ENCODE peak calls at places on chromosomes 3 and 15, in ten cellular contexts. X, K, M, A, S, P, J, V, U and E are unnamed samples.

GRCh38 chr3:152644478-152644877 is 190.5 kb upstream of the P2RY1 start:
- DNase-seq in P (no peak), M (no peak), V (no peak), S (no peak), A (no peak), X (no peak), U (no peak), J (no peak), K (no peak), E (no peak)

GRCh38 chr15:35630985-35631384 is 85.0 kb upstream of the DPH6 start:
- DNase-seq in U (no peak), A (peak; percentile 8), J (no peak), K (no peak), X (no peak), S (no peak), P (no peak), M (no peak), V (no peak), E (no peak)

GRCh38 chr15:79283252-79284048 is 928 bp downstream of the ANKRD34C start:
- DNase-seq in A (no peak), X (peak; percentile 24), V (no peak), J (peak; percentile 46), P (no peak), U (no peak), M (peak; percentile 18), S (peak; percentile 69), K (peak; percentile 92), E (no peak)

GRCh38 chr3:112979244-112979832 is 4.4 kb upstream of the CD200R1 start:
- DNase-seq in K (peak; percentile 51), S (peak; percentile 16), U (no peak), M (peak; percentile 17), V (no peak), P (peak; percentile 63), X (peak; percentile 42), J (peak; percentile 18), A (no peak), E (no peak)

GRCh38 chr3:43618142-43618541 is 3.7 kb downstream of the ANO10 start:
- DNase-seq in S (no peak), A (no peak), J (no peak), U (no peak), X (no peak), K (no peak), M (no peak), P (no peak), V (no peak), E (no peak)

GRCh38 chr15:47644713-47645112 is 72.6 kb upstream of the SEMA6D start:
- DNase-seq in A (no peak), K (no peak), V (no peak), S (no peak), J (no peak), M (no peak), P (no peak), U (no peak), X (no peak), E (no peak)

GRCh38 chr3:120449701-120450216 is 1.0 kb downstream of the FSTL1 start:
- DNase-seq in A (no peak), K (peak; percentile 24), S (peak; percentile 22), J (peak; percentile 71), M (peak; percentile 90), X (no peak), P (no peak), U (no peak), V (no peak), E (no peak)

GRCh38 chr15:59294574-59294960 is 78.1 kb downstream of the MYO1E start:
- DNase-seq in A (no peak), X (peak; percentile 77), U (no peak), S (no peak), J (no peak), M (peak; percentile 93), V (no peak), P (no peak), K (no peak), E (no peak)

GRCh38 chr3:137263982-137264777 is 306.4 kb downstream of the IL20RB start:
- DNase-seq in V (no peak), S (peak; percentile 59), P (no peak), J (no peak), X (no peak), M (no peak), K (peak; percentile 35), A (peak; percentile 7), U (no peak), E (no peak)
- H3K4me3 ChIP-seq in V (no peak overlapping the region), S (no peak overlapping the region), P (no peak overlapping the region), J (no peak overlapping the region), X (no peak overlapping the region), M (no peak overlapping the region), K (no peak overlapping the region), A (no peak overlapping the region), U (no peak overlapping the region), E (no peak overlapping the region)

GRCh38 chr3:49413338-49413734 is 1.1 kb downstream of the TCTA start:
- DNase-seq in P (no peak), V (no peak), U (no peak), S (no peak), M (no peak), A (no peak), K (no peak), J (no peak), X (no peak), E (no peak)

GRCh38 chr3:49415931-49416601 is 3.8 kb downstream of the TCTA start:
- DNase-seq in K (no peak), A (peak; percentile 42), V (no peak), U (no peak), S (no peak), P (peak; percentile 89), M (no peak), J (no peak), X (no peak), E (no peak)

GRCh38 chr3:49412632-49413337 is 562 bp downstream of the TCTA start:
- DNase-seq in J (peak; percentile 39), M (peak; percentile 23), V (no peak), P (peak; percentile 29), U (no peak), K (peak; percentile 32), S (no peak), A (no peak), X (no peak), E (no peak)

GRCh38 chr3:49416867-49417266 is 4.6 kb downstream of the TCTA start:
- DNase-seq in X (no peak), M (no peak), A (no peak), P (no peak), V (no peak), S (no peak), K (no peak), J (no peak), U (no peak), E (no peak)

DNA sequence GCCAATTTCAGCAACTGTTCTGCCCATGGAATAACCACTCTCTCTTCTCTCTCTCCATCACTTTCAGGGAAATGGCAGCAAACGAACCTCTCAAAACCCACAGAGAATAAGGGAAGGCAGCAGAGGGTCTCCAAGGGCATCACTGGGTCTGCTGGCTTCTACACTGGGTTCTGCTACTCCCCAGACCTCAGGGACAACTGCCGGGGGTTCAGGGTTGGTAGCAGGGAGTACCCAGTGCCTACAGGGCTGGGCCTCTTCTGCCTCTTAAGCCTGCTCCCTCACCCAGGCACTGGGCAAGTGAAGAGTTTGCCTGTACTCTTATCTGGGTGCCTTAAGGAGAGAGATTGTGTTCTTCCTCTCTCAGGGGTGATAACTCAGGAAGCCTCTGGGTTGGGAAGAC is 2.5 kb downstream of the TCTA start:
- DNase-seq in S (no peak), V (no peak), X (no peak), J (no peak), A (no peak), K (no peak), P (no peak), U (no peak), M (no peak), E (no peak)
- H3K4me1 ChIP-seq in S (peaks cover 19% of the 10 kb centered on the region), V (peaks cover 77% of the 10 kb centered on the region), X (peaks cover 24% of the 10 kb centered on the region), J (peaks cover 3% of the 10 kb centered on the region), A (peaks cover 20% of the 10 kb centered on the region), K (peaks cover 8% of the 10 kb centered on the region), P (peaks cover 49% of the 10 kb centered on the region), U (peaks cover 35% of the 10 kb centered on the region), M (peaks cover 17% of the 10 kb centered on the region), E (peaks cover 21% of the 10 kb centered on the region)

GRCh38 chr3:177424541-177424940 is 227.3 kb upstream of the TBL1XR1 start:
- DNase-seq in X (no peak), A (no peak), K (no peak), P (no peak), U (no peak), M (no peak), V (no peak), J (no peak), S (no peak), E (no peak)

GRCh38 chr3:177427096-177427495 is 229.8 kb upstream of the TBL1XR1 start:
- DNase-seq in X (no peak), P (peak; percentile 56), K (no peak), M (no peak), S (no peak), U (no peak), J (no peak), V (no peak), A (no peak), E (no peak)

GRCh38 chr3:177427540-177427939 is 230.3 kb upstream of the TBL1XR1 start:
- DNase-seq in J (peak; percentile 80), U (no peak), S (no peak), M (no peak), V (no peak), P (no peak), K (no peak), X (no peak), A (no peak), E (no peak)

GRCh38 chr3:177426151-177426904 is 229.0 kb upstream of the TBL1XR1 start:
- DNase-seq in V (no peak), X (no peak), K (no peak), M (no peak), A (no peak), J (no peak), S (no peak), U (no peak), P (no peak), E (no peak)

GRCh38 chr3:177425042-177425441 is 227.8 kb upstream of the TBL1XR1 start:
- DNase-seq in V (no peak), K (no peak), J (no peak), P (no peak), A (no peak), U (no peak), X (no peak), M (no peak), S (no peak), E (no peak)
- H3K27ac ChIP-seq in V (no peak overlapping the region), K (no peak overlapping the region), J (no peak overlapping the region), P (no peak overlapping the region), A (no peak overlapping the region), U (no peak overlapping the region), X (no peak overlapping the region), M (no peak overlapping the region), S (no peak overlapping the region), E (no peak overlapping the region)

GRCh38 chr15:53974813-53975212 is 3.4 kb upstream of the UNC13C start:
- DNase-seq in P (no peak), U (no peak), A (no peak), X (peak; percentile 0), S (no peak), J (no peak), K (no peak), V (no peak), M (no peak), E (no peak)

GRCh38 chr15:53979051-53979788 is 979 bp downstream of the UNC13C start:
- DNase-seq in V (no peak), M (no peak), A (no peak), J (no peak), K (no peak), S (no peak), X (no peak), P (no peak), U (no peak), E (no peak)

GRCh38 chr15:53982281-53982680 is 4.0 kb downstream of the UNC13C start:
- DNase-seq in M (no peak), S (no peak), J (no peak), A (no peak), X (no peak), K (no peak), U (no peak), V (no peak), P (no peak), E (no peak)

GRCh38 chr15:53976844-53977392 is 1.3 kb upstream of the UNC13C start:
- DNase-seq in M (no peak), U (no peak), J (no peak), P (no peak), K (peak; percentile 28), S (peak; percentile 22), A (no peak), V (no peak), X (peak; percentile 42), E (no peak)

GRCh38 chr15:53978248-53978906 is at the start of gene UNC13C:
- DNase-seq in A (peak; percentile 7), P (no peak), V (no peak), U (no peak), S (peak; percentile 30), K (peak; percentile 51), M (no peak), J (no peak), X (peak; percentile 21), E (no peak)
- H3K4me3 ChIP-seq in A (peak within 1 kb of the TSS; percentile 11), P (no peak within 1 kb of the TSS), V (peak within 1 kb of the TSS; percentile 19), U (no peak within 1 kb of the TSS), S (peak within 1 kb of the TSS; percentile 52), K (peak within 1 kb of the TSS; percentile 39), M (no peak within 1 kb of the TSS), J (no peak within 1 kb of the TSS), X (peak within 1 kb of the TSS; percentile 37), E (peak within 1 kb of the TSS; percentile 45)